ENCODE peak calls at places on chromosomes 2 and 18, in six cellular contexts. L, A, T, U, R and Z are unnamed samples.
A peak's percentile ranks its signal among the peaks of the same experiment; 100 is the strongest.

GRCh38 chr2:8541223-8541622 is 140.6 kb upstream of the ID2 start:
- DNase-seq in L (no peak), A (peak; percentile 94), T (no peak), U (no peak), R (no peak), Z (no peak)

GRCh38 chr2:241858206-241859016 is at the start of gene PDCD1:
- DNase-seq in L (peak; percentile 77), A (no peak), T (peak; percentile 43), U (no peak), R (no peak), Z (no peak)

GRCh38 chr2:239776441-239777033 is 248.6 kb downstream of the NDUFA10 start:
- DNase-seq in L (no peak), A (no peak), T (no peak), U (no peak), R (no peak), Z (no peak)

GRCh38 chr2:86752934-86753333 is 32.8 kb downstream of the RMND5A start:
- DNase-seq in L (no peak), A (no peak), T (no peak), U (no peak), R (no peak), Z (no peak)

GRCh38 chr2:186256540-186256939 is 229.5 kb upstream of the ZC3H15 start:
- DNase-seq in L (peak; percentile 23), A (no peak), T (no peak), U (no peak), R (peak; percentile 56), Z (no peak)

GRCh38 chr2:20561703-20562454 is 89.0 kb downstream of the HS1BP3 start:
- DNase-seq in L (peak; percentile 45), A (no peak), T (no peak), U (no peak), R (peak; percentile 55), Z (no peak)

GRCh38 chr18:12393998-12394397 is 13.7 kb upstream of the PRELID3A start:
- DNase-seq in L (no peak), A (no peak), T (no peak), U (no peak), R (peak; percentile 78), Z (no peak)

GRCh38 chr2:157421964-157422363 is 21.9 kb downstream of the CYTIP start:
- DNase-seq in L (no peak), A (no peak), T (no peak), U (no peak), R (no peak), Z (no peak)

GRCh38 chr2:10977003-10977402 is 65.3 kb downstream of the KCNF1 start:
- DNase-seq in L (peak; percentile 16), A (no peak), T (no peak), U (no peak), R (no peak), Z (no peak)

GRCh38 chr2:118969025-118969733 is 27.2 kb downstream of the MARCO start:
- DNase-seq in L (no peak), A (no peak), T (no peak), U (no peak), R (no peak), Z (no peak)

GRCh38 chr18:77948571-77948970 is 698.9 kb downstream of the GALR1 start:
- DNase-seq in L (no peak), A (no peak), T (no peak), U (no peak), R (no peak), Z (no peak)

GRCh38 chr2:175366814-175367213 is 185.3 kb upstream of the ATP5MC3 start:
- DNase-seq in L (peak; percentile 66), A (peak; percentile 40), T (peak; percentile 18), U (peak; percentile 18), R (peak; percentile 75), Z (no peak)

GRCh38 chr2:216075510-216076485 is 5.8 kb downstream of the PECR start:
- DNase-seq in L (no peak), A (no peak), T (no peak), U (no peak), R (no peak), Z (no peak)

GRCh38 chr2:189552334-189552990 is 28.1 kb downstream of the SLC40A1 start:
- DNase-seq in L (no peak), A (no peak), T (no peak), U (no peak), R (peak; percentile 13), Z (no peak)

GRCh38 chr18:67301592-67301991 is 214.9 kb downstream of the DSEL start:
- DNase-seq in L (no peak), A (no peak), T (no peak), U (no peak), R (no peak), Z (no peak)

GRCh38 chr2:22126978-22127377 is 1003.2 kb downstream of the TDRD15 start:
- DNase-seq in L (no peak), A (no peak), T (no peak), U (no peak), R (no peak), Z (no peak)

GRCh38 chr18:55513199-55513598 is 74.8 kb downstream of the TCF4 start:
- DNase-seq in L (no peak), A (no peak), T (no peak), U (no peak), R (no peak), Z (no peak)

GRCh38 chr2:35783723-35784122 is 571.9 kb upstream of the CRIM1 start:
- DNase-seq in L (no peak), A (no peak), T (no peak), U (no peak), R (peak; percentile 24), Z (no peak)

GRCh38 chr2:122736279-122736678 is 980.8 kb downstream of the TSN start:
- DNase-seq in L (no peak), A (no peak), T (no peak), U (no peak), R (no peak), Z (no peak)

GRCh38 chr2:207635468-207636200 is 10.4 kb upstream of the METTL21A start:
- DNase-seq in L (peak; percentile 24), A (no peak), T (no peak), U (no peak), R (peak; percentile 52), Z (no peak)

GRCh38 chr2:102187191-102188150 is 648 bp downstream of the IL1RL2 start:
- DNase-seq in L (no peak), A (no peak), T (peak; percentile 62), U (no peak), R (peak; percentile 30), Z (no peak)

GRCh38 chr2:30653847-30654246 is 153.4 kb downstream of the CAPN13 start:
- DNase-seq in L (no peak), A (no peak), T (peak; percentile 22), U (no peak), R (no peak), Z (no peak)

GRCh38 chr2:30162821-30163220 is 16.0 kb downstream of the YPEL5 start:
- DNase-seq in L (no peak), A (no peak), T (no peak), U (no peak), R (no peak), Z (no peak)

GRCh38 chr2:145875011-145875410 is 1355.1 kb upstream of the ZEB2 start:
- DNase-seq in L (no peak), A (no peak), T (no peak), U (no peak), R (no peak), Z (no peak)

GRCh38 chr2:54610700-54611099 is 112.8 kb upstream of the EML6 start:
- DNase-seq in L (no peak), A (no peak), T (no peak), U (no peak), R (no peak), Z (no peak)

DNA sequence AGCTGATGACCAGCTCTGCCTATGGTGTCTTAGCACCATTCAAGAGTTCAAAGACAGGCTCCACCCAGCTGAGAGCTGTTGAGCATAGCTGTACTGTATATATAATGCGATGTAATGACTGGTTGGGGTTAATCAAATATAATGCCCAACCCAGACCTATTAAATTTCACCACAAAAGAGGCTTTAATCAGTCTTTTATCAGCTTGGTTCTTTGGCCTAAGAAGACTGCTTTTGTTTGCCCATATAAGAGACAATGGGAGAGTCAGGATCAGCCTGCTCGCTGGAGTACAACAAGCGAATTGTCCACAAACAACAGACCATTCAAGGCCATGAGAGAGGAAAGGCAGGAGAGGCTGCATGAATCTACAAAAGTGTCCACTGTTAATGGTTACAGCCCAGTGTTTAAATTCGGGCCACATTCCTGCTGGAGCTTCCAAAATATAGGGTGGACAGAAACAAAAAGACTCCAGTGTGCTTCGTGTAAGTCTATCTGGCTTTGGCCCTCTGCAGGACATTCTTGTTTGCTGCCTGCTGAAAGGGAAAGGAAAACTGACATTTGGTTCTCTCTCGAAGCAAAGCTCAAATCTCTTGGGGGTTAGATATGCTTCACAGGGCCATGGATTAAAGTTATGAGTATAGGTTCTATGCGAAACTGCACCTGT is 299.0 kb upstream of the FBXO11 start:
- DNase-seq in L (peak; percentile 41), A (no peak), T (no peak), U (no peak), R (no peak), Z (no peak)
- TF ChIP-seq CTCF in L (peak; percentile 29), A (no peak), T (no peak), U (no peak), R (no peak), Z (no peak)

GRCh38 chr2:235506997-235507615 is 13.3 kb downstream of the AGAP1 start:
- DNase-seq in L (no peak), A (no peak), T (no peak), U (no peak), R (no peak), Z (no peak)
- H3K4me1 ChIP-seq in L (peaks cover 40% of the 10 kb centered on the region), A (peaks cover 3% of the 10 kb centered on the region), T (peaks cover 34% of the 10 kb centered on the region), U (no peaks in the 10 kb centered on the region), R (peaks cover 23% of the 10 kb centered on the region), Z (peaks cover 9% of the 10 kb centered on the region)

GRCh38 chr2:1855150-1855549 is 110.8 kb upstream of the PXDN start:
- DNase-seq in L (no peak), A (no peak), T (no peak), U (no peak), R (peak; percentile 48), Z (no peak)
- TF ChIP-seq CTCF in L (no peak), A (no peak), T (no peak), U (no peak), R (no peak), Z (peak; percentile 2)

GRCh38 chr18:48848641-48849143 is 102.1 kb downstream of the SMAD7 start:
- DNase-seq in L (no peak), A (no peak), T (peak; percentile 74), U (no peak), R (no peak), Z (no peak)

GRCh38 chr18:48844271-48844670 is 106.5 kb downstream of the SMAD7 start:
- DNase-seq in L (no peak), A (no peak), T (no peak), U (no peak), R (no peak), Z (no peak)

GRCh38 chr18:48845174-48845573 is 105.6 kb downstream of the SMAD7 start:
- DNase-seq in L (peak; percentile 71), A (no peak), T (peak; percentile 36), U (no peak), R (no peak), Z (no peak)

GRCh38 chr18:48847807-48848486 is 102.8 kb downstream of the SMAD7 start:
- DNase-seq in L (no peak), A (no peak), T (no peak), U (no peak), R (no peak), Z (no peak)

DNA sequence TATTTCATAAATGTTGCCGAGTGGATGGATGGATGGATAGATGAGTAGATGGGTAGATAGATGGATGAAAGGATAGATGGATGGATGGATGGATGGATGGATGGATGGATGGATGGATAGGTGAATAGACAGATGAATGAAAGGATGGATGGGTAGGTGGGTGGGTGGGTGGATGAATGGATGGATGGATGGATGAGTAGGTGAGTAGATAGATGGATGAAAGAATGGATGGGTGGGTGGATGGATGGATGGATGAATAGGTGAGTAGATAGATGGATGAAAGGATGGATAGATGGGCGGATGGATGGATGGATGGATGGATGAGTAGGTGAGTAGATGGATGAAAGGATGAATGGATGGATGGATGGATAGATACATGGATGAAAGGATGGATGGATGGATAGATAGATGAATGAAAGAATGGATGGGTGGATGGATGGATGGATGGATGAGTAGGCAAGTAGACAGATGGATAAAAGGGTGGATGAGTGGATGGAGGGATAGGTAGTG is 104.3 kb downstream of the SMAD7 start:
- DNase-seq in L (no peak), A (no peak), T (no peak), U (no peak), R (no peak), Z (no peak)
- H3K4me1 ChIP-seq in L (peaks cover 36% of the 10 kb centered on the region), A (peaks cover 27% of the 10 kb centered on the region), T (peaks cover 36% of the 10 kb centered on the region), U (peaks cover 13% of the 10 kb centered on the region), R (peaks cover 50% of the 10 kb centered on the region), Z (peaks cover 56% of the 10 kb centered on the region)